ENCODE peak calls at places on chromosomes 2 and 18, in eight cellular contexts. One of them, this sample, is unnamed.

GRCh38 chr2:240620859-240621258 is 4.4 kb upstream of the GPR35 start:
- DNase-seq in H9: no peak
- DNase-seq in cardiac muscle cell: no peak
- DNase-seq in psoas muscle: no peak
- DNase-seq in SK-N-MC: no peak
- DNase-seq in RWPE1: no peak
- DNase-seq in stomach: no peak
- DNase-seq in right cardiac atrium: peak
- DNase-seq in this sample: no peak

GRCh38 chr2:105557515-105557914 is 158.7 kb upstream of the FHL2 start:
- DNase-seq in H9: no peak
- DNase-seq in cardiac muscle cell: no peak
- DNase-seq in psoas muscle: peak
- DNase-seq in SK-N-MC: no peak
- DNase-seq in RWPE1: no peak
- DNase-seq in stomach: no peak
- DNase-seq in right cardiac atrium: peak
- DNase-seq in this sample: peak

GRCh38 chr2:240136671-240137292 is 677 bp upstream of the COPS9 start:
- DNase-seq in H9: peak
- DNase-seq in cardiac muscle cell: no peak
- DNase-seq in psoas muscle: no peak
- DNase-seq in SK-N-MC: no peak
- DNase-seq in RWPE1: no peak
- DNase-seq in stomach: no peak
- DNase-seq in right cardiac atrium: no peak
- DNase-seq in this sample: peak

GRCh38 chr2:211534655-211535054 is 978.3 kb downstream of the CPS1 start:
- DNase-seq in H9: no peak
- DNase-seq in cardiac muscle cell: no peak
- DNase-seq in psoas muscle: no peak
- DNase-seq in SK-N-MC: no peak
- DNase-seq in RWPE1: no peak
- DNase-seq in stomach: no peak
- DNase-seq in right cardiac atrium: peak
- DNase-seq in this sample: no peak

GRCh38 chr2:8086796-8087479 is 594.9 kb upstream of the ID2 start:
- DNase-seq in H9: no peak
- DNase-seq in cardiac muscle cell: peak
- DNase-seq in psoas muscle: no peak
- DNase-seq in SK-N-MC: no peak
- DNase-seq in RWPE1: peak
- DNase-seq in stomach: no peak
- DNase-seq in right cardiac atrium: no peak
- DNase-seq in this sample: no peak

GRCh38 chr2:210363261-210363660 is 48.3 kb upstream of the MYL1 start:
- DNase-seq in H9: peak
- DNase-seq in cardiac muscle cell: no peak
- DNase-seq in psoas muscle: no peak
- DNase-seq in SK-N-MC: no peak
- DNase-seq in RWPE1: no peak
- DNase-seq in stomach: no peak
- DNase-seq in right cardiac atrium: no peak
- DNase-seq in this sample: peak

GRCh38 chr2:29193111-29193510 is 77.9 kb downstream of the CLIP4 start:
- DNase-seq in H9: no peak
- DNase-seq in cardiac muscle cell: no peak
- DNase-seq in psoas muscle: no peak
- DNase-seq in SK-N-MC: no peak
- DNase-seq in RWPE1: no peak
- DNase-seq in stomach: no peak
- DNase-seq in right cardiac atrium: no peak
- DNase-seq in this sample: no peak

GRCh38 chr2:201642086-201642578 is 1.2 kb downstream of the TMEM237 start:
- DNase-seq in H9: no peak
- DNase-seq in cardiac muscle cell: no peak
- DNase-seq in psoas muscle: no peak
- DNase-seq in SK-N-MC: no peak
- DNase-seq in RWPE1: no peak
- DNase-seq in stomach: no peak
- DNase-seq in right cardiac atrium: no peak
- DNase-seq in this sample: no peak

GRCh38 chr2:193141-193552 is 70.7 kb downstream of the SH3YL1 start:
- DNase-seq in H9: no peak
- DNase-seq in cardiac muscle cell: no peak
- DNase-seq in psoas muscle: no peak
- DNase-seq in SK-N-MC: no peak
- DNase-seq in RWPE1: peak
- DNase-seq in stomach: no peak
- DNase-seq in right cardiac atrium: peak
- DNase-seq in this sample: no peak

GRCh38 chr2:37917281-37918228 is 7.5 kb upstream of the RMDN2 start:
- DNase-seq in H9: no peak
- DNase-seq in cardiac muscle cell: no peak
- DNase-seq in psoas muscle: no peak
- DNase-seq in SK-N-MC: no peak
- DNase-seq in RWPE1: no peak
- DNase-seq in stomach: no peak
- DNase-seq in right cardiac atrium: no peak
- DNase-seq in this sample: no peak

GRCh38 chr2:109724533-109725460 is 69.3 kb upstream of the RGPD5 start:
- DNase-seq in H9: no peak
- DNase-seq in cardiac muscle cell: no peak
- DNase-seq in psoas muscle: no peak
- DNase-seq in SK-N-MC: no peak
- DNase-seq in RWPE1: no peak
- DNase-seq in stomach: no peak
- DNase-seq in right cardiac atrium: peak
- DNase-seq in this sample: no peak

GRCh38 chr18:58202406-58202730 is 158.3 kb downstream of the NEDD4L start:
- DNase-seq in H9: no peak
- DNase-seq in cardiac muscle cell: no peak
- DNase-seq in psoas muscle: no peak
- DNase-seq in SK-N-MC: no peak
- DNase-seq in RWPE1: no peak
- DNase-seq in stomach: no peak
- DNase-seq in right cardiac atrium: no peak
- DNase-seq in this sample: no peak

GRCh38 chr2:165803123-165803760 is 9.2 kb upstream of the GALNT3 start:
- DNase-seq in H9: no peak
- DNase-seq in cardiac muscle cell: peak
- DNase-seq in psoas muscle: no peak
- DNase-seq in SK-N-MC: no peak
- DNase-seq in RWPE1: no peak
- DNase-seq in stomach: no peak
- DNase-seq in right cardiac atrium: no peak
- DNase-seq in this sample: no peak

GRCh38 chr18:77983270-77983669 is 733.6 kb downstream of the GALR1 start:
- DNase-seq in H9: no peak
- DNase-seq in cardiac muscle cell: no peak
- DNase-seq in psoas muscle: no peak
- DNase-seq in SK-N-MC: no peak
- DNase-seq in RWPE1: no peak
- DNase-seq in stomach: no peak
- DNase-seq in right cardiac atrium: no peak
- DNase-seq in this sample: no peak

GRCh38 chr2:70937866-70938579 is 2.3 kb downstream of the ATP6V1B1 start:
- DNase-seq in H9: peak
- DNase-seq in cardiac muscle cell: no peak
- DNase-seq in psoas muscle: no peak
- DNase-seq in SK-N-MC: no peak
- DNase-seq in RWPE1: no peak
- DNase-seq in stomach: no peak
- DNase-seq in right cardiac atrium: no peak
- DNase-seq in this sample: peak

GRCh38 chr2:234679151-234679765 is 182.4 kb upstream of the ARL4C start:
- DNase-seq in H9: no peak
- DNase-seq in cardiac muscle cell: peak
- DNase-seq in psoas muscle: no peak
- DNase-seq in SK-N-MC: no peak
- DNase-seq in RWPE1: no peak
- DNase-seq in stomach: no peak
- DNase-seq in right cardiac atrium: no peak
- DNase-seq in this sample: peak

GRCh38 chr2:234681206-234681605 is 184.3 kb upstream of the ARL4C start:
- DNase-seq in H9: no peak
- DNase-seq in cardiac muscle cell: no peak
- DNase-seq in psoas muscle: no peak
- DNase-seq in SK-N-MC: no peak
- DNase-seq in RWPE1: no peak
- DNase-seq in stomach: no peak
- DNase-seq in right cardiac atrium: no peak
- DNase-seq in this sample: peak

GRCh38 chr2:234678721-234679120 is 181.8 kb upstream of the ARL4C start:
- DNase-seq in H9: peak
- DNase-seq in cardiac muscle cell: peak
- DNase-seq in psoas muscle: no peak
- DNase-seq in SK-N-MC: no peak
- DNase-seq in RWPE1: no peak
- DNase-seq in stomach: no peak
- DNase-seq in right cardiac atrium: no peak
- DNase-seq in this sample: peak

GRCh38 chr2:234679766-234680687 is 183.1 kb upstream of the ARL4C start:
- DNase-seq in H9: no peak
- DNase-seq in cardiac muscle cell: peak
- DNase-seq in psoas muscle: peak
- DNase-seq in SK-N-MC: no peak
- DNase-seq in RWPE1: peak
- DNase-seq in stomach: peak
- DNase-seq in right cardiac atrium: peak
- DNase-seq in this sample: peak

GRCh38 chr2:234680688-234681050 is 183.8 kb upstream of the ARL4C start:
- DNase-seq in H9: no peak
- DNase-seq in cardiac muscle cell: no peak
- DNase-seq in psoas muscle: no peak
- DNase-seq in SK-N-MC: no peak
- DNase-seq in RWPE1: no peak
- DNase-seq in stomach: no peak
- DNase-seq in right cardiac atrium: no peak
- DNase-seq in this sample: no peak
- H3K27ac ChIP-seq in H9: no peak
- H3K27ac ChIP-seq in cardiac muscle cell: no peak
- H3K27ac ChIP-seq in psoas muscle: no peak
- H3K27ac ChIP-seq in SK-N-MC: no peak
- H3K27ac ChIP-seq in RWPE1: peak
- H3K27ac ChIP-seq in stomach: peak
- H3K27ac ChIP-seq in right cardiac atrium: no peak
- H3K27ac ChIP-seq in this sample: no peak

GRCh38 chr18:30991397-30991796 is 51.1 kb downstream of the DSC3 start:
- DNase-seq in H9: no peak
- DNase-seq in cardiac muscle cell: no peak
- DNase-seq in psoas muscle: no peak
- DNase-seq in SK-N-MC: no peak
- DNase-seq in RWPE1: no peak
- DNase-seq in stomach: no peak
- DNase-seq in right cardiac atrium: no peak
- DNase-seq in this sample: no peak

GRCh38 chr18:30999186-30999585 is 43.4 kb downstream of the DSC3 start:
- DNase-seq in H9: no peak
- DNase-seq in cardiac muscle cell: peak
- DNase-seq in psoas muscle: no peak
- DNase-seq in SK-N-MC: no peak
- DNase-seq in RWPE1: no peak
- DNase-seq in stomach: no peak
- DNase-seq in right cardiac atrium: no peak
- DNase-seq in this sample: no peak

GRCh38 chr18:30992231-30992630 is 50.3 kb downstream of the DSC3 start:
- DNase-seq in H9: no peak
- DNase-seq in cardiac muscle cell: no peak
- DNase-seq in psoas muscle: no peak
- DNase-seq in SK-N-MC: no peak
- DNase-seq in RWPE1: peak
- DNase-seq in stomach: no peak
- DNase-seq in right cardiac atrium: no peak
- DNase-seq in this sample: no peak

GRCh38 chr18:30999887-31000628 is 42.5 kb downstream of the DSC3 start:
- DNase-seq in H9: no peak
- DNase-seq in cardiac muscle cell: no peak
- DNase-seq in psoas muscle: no peak
- DNase-seq in SK-N-MC: no peak
- DNase-seq in RWPE1: no peak
- DNase-seq in stomach: no peak
- DNase-seq in right cardiac atrium: no peak
- DNase-seq in this sample: no peak

DNA sequence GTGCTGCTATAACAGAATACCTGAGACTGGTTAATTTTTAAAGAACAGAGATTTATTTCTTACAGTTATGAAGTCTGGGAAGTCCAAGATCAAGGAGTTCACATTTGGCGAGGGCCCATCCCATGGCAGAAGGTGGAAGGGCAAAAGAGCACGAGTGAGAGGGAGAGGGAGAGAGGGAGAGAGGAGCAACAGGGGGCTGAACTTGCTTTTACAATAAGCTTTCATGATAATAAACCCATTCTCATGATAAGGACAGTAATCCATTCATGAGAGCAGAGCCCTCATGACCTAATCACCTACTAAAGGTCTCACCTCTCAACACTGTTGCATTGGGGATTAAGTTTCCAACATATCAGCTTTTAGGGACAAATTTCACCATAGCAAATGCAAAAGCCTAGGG is 45.3 kb downstream of the DSC3 start:
- DNase-seq in H9: no peak
- DNase-seq in cardiac muscle cell: no peak
- DNase-seq in psoas muscle: no peak
- DNase-seq in SK-N-MC: no peak
- DNase-seq in RWPE1: no peak
- DNase-seq in stomach: no peak
- DNase-seq in right cardiac atrium: no peak
- DNase-seq in this sample: no peak
- H3K27ac ChIP-seq in H9: no peak
- H3K27ac ChIP-seq in cardiac muscle cell: no peak
- H3K27ac ChIP-seq in psoas muscle: no peak
- H3K27ac ChIP-seq in SK-N-MC: no peak
- H3K27ac ChIP-seq in RWPE1: no peak
- H3K27ac ChIP-seq in stomach: no peak
- H3K27ac ChIP-seq in right cardiac atrium: no peak
- H3K27ac ChIP-seq in this sample: no peak

DNA sequence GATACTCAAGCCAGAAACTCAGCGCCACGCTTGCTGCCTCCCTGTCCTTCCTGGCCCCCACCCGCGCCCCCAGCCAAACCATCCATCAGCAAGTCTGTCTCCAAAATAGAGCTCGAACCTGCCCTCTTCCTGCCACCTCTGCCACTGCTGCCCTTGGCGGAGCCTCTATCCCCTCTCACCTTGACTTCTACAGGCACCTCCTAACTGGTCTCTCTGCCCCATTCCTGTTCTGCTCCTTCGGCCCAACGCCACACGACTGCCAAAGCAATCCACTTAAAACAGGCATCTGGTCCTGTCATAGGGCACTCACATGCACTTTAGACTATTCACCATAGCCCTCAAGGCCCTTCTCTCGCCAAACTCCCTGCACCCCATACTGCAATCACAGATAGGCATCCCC is 210.3 kb upstream of the SMAD2 start:
- DNase-seq in H9: no peak
- DNase-seq in cardiac muscle cell: no peak
- DNase-seq in psoas muscle: no peak
- DNase-seq in SK-N-MC: no peak
- DNase-seq in RWPE1: no peak
- DNase-seq in stomach: no peak
- DNase-seq in right cardiac atrium: no peak
- DNase-seq in this sample: no peak
- H3K27ac ChIP-seq in H9: no peak
- H3K27ac ChIP-seq in cardiac muscle cell: no peak
- H3K27ac ChIP-seq in psoas muscle: no peak
- H3K27ac ChIP-seq in SK-N-MC: no peak
- H3K27ac ChIP-seq in RWPE1: peak
- H3K27ac ChIP-seq in stomach: peak
- H3K27ac ChIP-seq in right cardiac atrium: no peak
- H3K27ac ChIP-seq in this sample: no peak

GRCh38 chr2:176415946-176416499 is 146.8 kb downstream of the MTX2 start:
- DNase-seq in H9: no peak
- DNase-seq in cardiac muscle cell: no peak
- DNase-seq in psoas muscle: no peak
- DNase-seq in SK-N-MC: no peak
- DNase-seq in RWPE1: no peak
- DNase-seq in stomach: no peak
- DNase-seq in right cardiac atrium: no peak
- DNase-seq in this sample: no peak
- H3K27ac ChIP-seq in H9: no peak
- H3K27ac ChIP-seq in cardiac muscle cell: no peak
- H3K27ac ChIP-seq in psoas muscle: no peak
- H3K27ac ChIP-seq in SK-N-MC: no peak
- H3K27ac ChIP-seq in RWPE1: no peak
- H3K27ac ChIP-seq in stomach: no peak
- H3K27ac ChIP-seq in right cardiac atrium: no peak
- H3K27ac ChIP-seq in this sample: no peak